ENCODE peak calls at places on chromosomes 11 and 22, in four cellular contexts. I is adrenal gland, L is left ventricle myocardium inferior, W is fibroblast of lung. N is an unnamed sample.

GRCh38 chr11:59641156-59641555 is 25.6 kb upstream of the OSBP start:
- DNase-seq in W (no peak), L (no peak), I (no peak), N (no peak)

GRCh38 chr11:16805942-16806341 is 67.5 kb downstream of the C11orf58 start:
- DNase-seq in L (no peak), W (peak; percentile 7), I (no peak), N (no peak)

GRCh38 chr22:48505891-48506290 is 1321.8 kb downstream of the BRD1 start:
- DNase-seq in L (no peak), I (no peak), W (no peak), N (no peak)

GRCh38 chr11:9601041-9601875 is 27.8 kb downstream of the WEE1 start:
- DNase-seq in L (no peak), I (no peak), W (peak; percentile 47), N (peak; percentile 23)

GRCh38 chr11:96486890-96487633 is 97.2 kb downstream of the JRKL start:
- DNase-seq in L (no peak), I (peak; percentile 63), W (peak; percentile 36), N (no peak)

GRCh38 chr11:102269927-102270326 is 47.4 kb upstream of the BIRC3 start:
- DNase-seq in W (peak; percentile 74), I (no peak), L (no peak), N (no peak)

GRCh38 chr11:57340228-57340627 is 2.1 kb downstream of the P2RX3 start:
- DNase-seq in W (peak; percentile 26), L (no peak), I (no peak), N (no peak)

GRCh38 chr22:27578937-27579617 is 222.5 kb downstream of the MN1 start:
- DNase-seq in L (no peak), I (no peak), W (peak; percentile 23), N (no peak)

GRCh38 chr22:36937319-36938027 is 24.0 kb downstream of the CSF2RB start:
- DNase-seq in L (no peak), W (no peak), I (peak; percentile 21), N (no peak)

GRCh38 chr11:134537941-134538340 is 125.9 kb upstream of the B3GAT1 start:
- DNase-seq in W (no peak), I (peak; percentile 17), L (no peak), N (no peak)

GRCh38 chr11:88680806-88681205 is 343.3 kb upstream of the CTSC start:
- DNase-seq in W (peak; percentile 44), L (no peak), I (no peak), N (no peak)

GRCh38 chr11:78795862-78796261 is 221.2 kb upstream of the NARS2 start:
- DNase-seq in I (no peak), W (peak; percentile 89), L (no peak), N (no peak)

GRCh38 chr11:85182437-85183109 is 444.6 kb downstream of the DLG2 start:
- DNase-seq in L (no peak), W (peak; percentile 75), I (no peak), N (no peak)

GRCh38 chr22:24225951-24226350 is 18.9 kb downstream of the GGT5 start:
- DNase-seq in L (no peak), I (no peak), W (no peak), N (no peak)

GRCh38 chr11:64876835-64877341 is 1.5 kb downstream of the EHD1 start:
- DNase-seq in W (peak; percentile 63), I (peak; percentile 74), L (no peak), N (no peak)

GRCh38 chr11:47948137-47948536 is 32.2 kb upstream of the PTPRJ start:
- DNase-seq in L (no peak), I (no peak), W (peak; percentile 55), N (no peak)

GRCh38 chr11:61524963-61525587 is 16.5 kb downstream of the LRRC10B start:
- DNase-seq in W (no peak), L (peak; percentile 36), I (no peak), N (no peak)

GRCh38 chr11:31803813-31804438 is 7.2 kb downstream of the PAX6 start:
- DNase-seq in L (no peak), I (peak; percentile 38), W (peak; percentile 46), N (no peak)

GRCh38 chr11:31805629-31806185 is 5.4 kb downstream of the PAX6 start:
- DNase-seq in I (no peak), L (no peak), W (peak; percentile 83), N (no peak)

GRCh38 chr11:31802990-31803812 is 7.9 kb downstream of the PAX6 start:
- DNase-seq in W (peak; percentile 66), I (peak; percentile 28), L (no peak), N (no peak)

GRCh38 chr11:31805037-31805628 is 6.0 kb downstream of the PAX6 start:
- DNase-seq in I (peak; percentile 31), W (peak; percentile 52), L (no peak), N (no peak)

GRCh38 chr11:31804439-31805036 is 6.6 kb downstream of the PAX6 start:
- DNase-seq in W (peak; percentile 53), L (no peak), I (peak; percentile 27), N (no peak)
- H3K4me3 ChIP-seq in W (no peak overlapping the region), L (peak overlapping the region; percentile 26), I (no peak overlapping the region), N (peak overlapping the region; percentile 14)

GRCh38 chr22:43392385-43392989 is 19.3 kb upstream of the MPPED1 start:
- DNase-seq in L (no peak), W (no peak), I (no peak), N (no peak)

GRCh38 chr22:43393132-43393844 is 18.5 kb upstream of the MPPED1 start:
- DNase-seq in L (no peak), I (no peak), W (no peak), N (no peak)

GRCh38 chr22:43389227-43389836 is 22.5 kb upstream of the MPPED1 start:
- DNase-seq in L (no peak), W (no peak), I (no peak), N (peak; percentile 56)

GRCh38 chr22:43390166-43390565 is 21.6 kb upstream of the MPPED1 start:
- DNase-seq in L (no peak), I (no peak), W (no peak), N (no peak)

DNA sequence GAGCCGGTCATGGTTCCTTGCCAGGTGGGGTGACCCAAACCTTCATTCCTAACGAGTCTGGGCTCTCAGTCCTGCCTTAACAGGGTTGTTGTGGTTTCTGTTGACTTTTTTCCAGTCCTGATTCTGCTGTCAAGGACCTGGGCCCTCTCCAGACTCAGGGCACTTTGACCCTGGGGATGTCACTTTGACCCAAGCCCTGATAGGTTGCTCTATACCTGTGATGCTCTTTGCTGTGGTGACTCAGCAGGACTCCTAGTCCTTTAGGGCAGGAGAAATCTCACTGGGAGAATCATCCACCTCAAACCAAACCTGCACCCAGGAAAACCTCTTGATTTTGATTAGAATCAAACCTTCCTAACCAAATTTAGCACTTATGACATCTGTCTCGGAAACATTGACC is 20.5 kb upstream of the MPPED1 start:
- DNase-seq in I (no peak), W (no peak), L (no peak), N (no peak)
- TF ChIP-seq CTCF in I (no peak), W (no peak), L (no peak), N (no peak)

GRCh38 chr22:30013201-30013600 is 67.1 kb upstream of the HORMAD2 start:
- DNase-seq in L (no peak), W (no peak), I (no peak), N (no peak)
- H3K36me3 ChIP-seq in L (peaks cover 98% of the 10 kb centered on the region), W (peaks cover 7% of the 10 kb centered on the region), I (no peaks in the 10 kb centered on the region), N (peaks cover 82% of the 10 kb centered on the region)

GRCh38 chr11:69274531-69275016 is 19.4 kb upstream of the MYEOV start:
- DNase-seq in W (no peak), L (no peak), I (no peak), N (no peak)

GRCh38 chr11:69275178-69275577 is 18.8 kb upstream of the MYEOV start:
- DNase-seq in W (no peak), I (no peak), L (no peak), N (no peak)

GRCh38 chr11:69276165-69276564 is 17.8 kb upstream of the MYEOV start:
- DNase-seq in L (no peak), I (no peak), W (no peak), N (no peak)

GRCh38 chr11:69278091-69278867 is 15.7 kb upstream of the MYEOV start:
- DNase-seq in W (no peak), L (no peak), I (no peak), N (no peak)

DNA sequence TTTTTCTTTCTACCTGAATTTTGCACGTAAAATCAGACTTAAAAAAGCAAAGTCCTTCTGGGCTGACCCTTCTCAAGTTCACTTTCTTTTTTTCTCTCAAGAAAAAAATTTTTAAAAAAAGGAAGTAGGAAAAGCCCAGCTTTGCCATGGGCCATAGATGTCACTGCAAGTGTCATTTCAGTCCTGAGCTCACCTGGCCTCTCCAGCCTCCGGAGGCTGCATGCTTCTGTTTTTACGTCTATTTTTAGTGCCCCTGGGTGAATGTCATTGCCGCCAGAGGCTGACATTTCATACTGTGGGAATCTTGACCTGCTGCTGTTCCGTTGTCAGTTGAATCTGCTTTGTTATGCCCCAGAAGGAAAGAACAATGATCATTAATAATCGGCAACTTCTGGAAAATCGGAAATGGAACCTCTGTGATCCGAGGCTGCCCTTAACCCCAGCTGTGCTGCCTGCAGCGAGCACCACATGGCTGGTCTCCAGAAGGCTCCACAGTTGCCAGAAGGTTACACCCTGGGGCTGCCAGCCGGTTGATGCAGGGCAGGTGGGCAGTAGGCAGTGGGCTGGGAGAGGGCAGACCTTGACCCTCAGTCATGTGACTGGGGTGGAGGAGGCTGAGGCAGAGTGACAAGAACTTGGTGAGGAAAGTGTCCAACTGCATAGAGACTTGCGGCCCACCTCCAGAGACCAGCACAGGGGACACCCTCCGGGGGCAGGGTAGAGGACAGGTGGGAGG is 16.7 kb upstream of the MYEOV start:
- DNase-seq in L (no peak), W (no peak), I (no peak), N (no peak)
- H3K4me3 ChIP-seq in L (peak overlapping the region; percentile 12), W (no peak overlapping the region), I (no peak overlapping the region), N (no peak overlapping the region)

DNA sequence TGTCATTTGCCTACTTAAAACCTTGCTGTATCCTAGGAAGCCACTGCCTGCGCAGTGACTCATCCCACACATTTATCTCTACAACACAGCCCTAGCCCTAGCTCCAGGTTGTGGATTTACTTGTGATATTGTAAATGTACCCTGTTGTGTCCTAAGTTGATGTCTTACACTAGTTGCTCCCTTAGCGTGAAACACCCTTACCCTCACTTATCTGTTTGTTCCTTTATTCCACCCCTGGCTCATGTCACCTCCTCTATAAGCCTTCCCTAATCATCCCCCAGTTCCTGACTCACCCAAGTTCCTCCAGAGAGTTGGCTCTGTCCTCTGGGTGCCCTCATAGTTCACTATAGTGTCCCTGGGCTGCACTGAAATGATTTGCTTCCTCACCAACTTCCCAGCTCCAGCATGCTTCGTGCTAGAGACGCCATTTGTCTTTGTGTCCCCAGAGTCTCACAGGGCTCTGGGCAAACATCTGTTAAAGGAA is 431.8 kb upstream of the FAT3 start:
- DNase-seq in W (no peak), I (no peak), L (no peak), N (no peak)
- TF ChIP-seq CTCF in W (no peak), I (no peak), L (no peak), N (no peak)

GRCh38 chr11:69666261-69666660 is 8.9 kb downstream of the LTO1 start:
- DNase-seq in I (no peak), W (no peak), L (no peak), N (no peak)
- H3K36me3 ChIP-seq in I (no peaks in the 10 kb centered on the region), W (peaks cover 10% of the 10 kb centered on the region), L (peaks cover 73% of the 10 kb centered on the region), N (peaks cover 60% of the 10 kb centered on the region)

GRCh38 chr11:33633251-33634003 is 67.2 kb downstream of the C11orf91 start:
- DNase-seq in L (no peak), I (no peak), W (peak; percentile 83), N (no peak)

GRCh38 chr11:33636104-33636503 is 64.5 kb downstream of the C11orf91 start:
- DNase-seq in I (no peak), W (no peak), L (no peak), N (no peak)

GRCh38 chr11:33635161-33635560 is 65.5 kb downstream of the C11orf91 start:
- DNase-seq in W (peak; percentile 64), I (peak; percentile 61), L (peak; percentile 72), N (no peak)

GRCh38 chr11:33631749-33632091 is 68.9 kb downstream of the C11orf91 start:
- DNase-seq in I (no peak), W (no peak), L (no peak), N (no peak)

GRCh38 chr11:33634291-33634834 is 66.3 kb downstream of the C11orf91 start:
- DNase-seq in L (no peak), I (no peak), W (peak; percentile 70), N (no peak)
- H3K4me3 ChIP-seq in L (no peak overlapping the region), I (no peak overlapping the region), W (no peak overlapping the region), N (no peak overlapping the region)

N was measured in tibial artery.